ENCODE peak calls at places on chromosomes 6 and 20, in six cellular contexts. V is lung, A is right lobe of liver, K is ovary, C is left ventricle myocardium inferior, O is IMR-90. I is an unnamed sample.

GRCh38 chr20:17646209-17646717 is 35.8 kb downstream of the RRBP1 start:
- DNase-seq in C (no peak), K (peak), V (no peak), A (peak), O (no peak), I (no peak)

GRCh38 chr6:41428995-41429417 is 93.6 kb downstream of the NCR2 start:
- DNase-seq in A (no peak), C (peak), K (peak), O (peak), V (no peak), I (peak)

GRCh38 chr6:50699086-50699886 is 14.0 kb upstream of the TFAP2D start:
- DNase-seq in A (no peak), O (no peak), C (no peak), V (no peak), K (no peak), I (no peak)

GRCh38 chr20:54044156-54044555 is 26.2 kb downstream of the BCAS1 start:
- DNase-seq in V (no peak), K (no peak), C (no peak), O (peak), A (no peak), I (peak)

GRCh38 chr20:63087872-63088680 is 81.3 kb upstream of the BHLHE23 start:
- DNase-seq in C (peak), O (no peak), A (peak), V (no peak), K (no peak), I (no peak)

GRCh38 chr6:136037885-136038460 is 186.5 kb downstream of the PDE7B start:
- DNase-seq in K (peak), O (peak), C (peak), V (no peak), A (no peak), I (peak)

GRCh38 chr20:17155401-17155800 is 71.4 kb upstream of the PCSK2 start:
- DNase-seq in V (no peak), K (no peak), C (no peak), O (no peak), A (no peak), I (no peak)

GRCh38 chr6:40510442-40510841 is 76.7 kb downstream of the LRFN2 start:
- DNase-seq in V (no peak), C (no peak), A (no peak), K (no peak), O (no peak), I (no peak)

GRCh38 chr6:1686117-1687098 is 76.7 kb downstream of the FOXC1 start:
- DNase-seq in O (peak), C (peak), K (no peak), A (no peak), V (peak), I (peak)

GRCh38 chr6:149714442-149714841 is 3.5 kb downstream of the LATS1 start:
- DNase-seq in A (no peak), K (no peak), O (no peak), C (no peak), V (no peak), I (no peak)

GRCh38 chr6:149716181-149716580 is 1.7 kb downstream of the LATS1 start:
- DNase-seq in V (no peak), K (no peak), A (no peak), C (no peak), O (no peak), I (no peak)

GRCh38 chr6:149717588-149718458 is at the start of gene LATS1:
- DNase-seq in O (peak), A (peak), V (peak), C (peak), K (peak), I (no peak)

GRCh38 chr6:149717255-149717587 is 680 bp downstream of the LATS1 start:
- DNase-seq in A (no peak), K (no peak), O (no peak), V (no peak), C (no peak), I (no peak)

DNA sequence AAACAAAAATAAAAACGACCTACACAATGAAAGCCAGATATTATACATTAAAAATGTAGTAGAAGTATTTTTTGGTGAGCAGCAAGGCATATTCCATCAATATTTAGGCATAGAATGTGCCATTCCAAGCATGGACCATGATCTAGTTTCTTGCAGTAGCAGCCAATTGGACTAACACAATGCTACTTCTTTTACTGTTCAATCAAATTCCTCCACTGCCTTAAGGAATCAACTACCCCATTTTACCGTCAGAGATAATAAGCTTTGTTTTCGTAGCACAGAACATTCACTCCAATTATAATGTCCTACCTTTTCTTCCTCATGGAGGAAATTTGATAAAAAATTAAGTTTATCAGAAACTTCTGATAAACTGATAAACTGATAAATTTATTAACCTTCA is 1.3 kb downstream of the LATS1 start:
- DNase-seq in C (no peak), A (no peak), O (peak), K (no peak), V (no peak), I (no peak)
- H3K4me3 ChIP-seq in C (peak), A (peak), O (peak), K (peak), V (no peak), I (peak)

GRCh38 chr20:32893878-32894483 is 35.3 kb downstream of the EFCAB8 start:
- DNase-seq in A (no peak), V (no peak), O (peak), K (no peak), C (no peak), I (no peak)
- TF ChIP-seq CTCF in A (no peak), V (no peak), O (peak), K (no peak), C (peak), I (peak)

DNA sequence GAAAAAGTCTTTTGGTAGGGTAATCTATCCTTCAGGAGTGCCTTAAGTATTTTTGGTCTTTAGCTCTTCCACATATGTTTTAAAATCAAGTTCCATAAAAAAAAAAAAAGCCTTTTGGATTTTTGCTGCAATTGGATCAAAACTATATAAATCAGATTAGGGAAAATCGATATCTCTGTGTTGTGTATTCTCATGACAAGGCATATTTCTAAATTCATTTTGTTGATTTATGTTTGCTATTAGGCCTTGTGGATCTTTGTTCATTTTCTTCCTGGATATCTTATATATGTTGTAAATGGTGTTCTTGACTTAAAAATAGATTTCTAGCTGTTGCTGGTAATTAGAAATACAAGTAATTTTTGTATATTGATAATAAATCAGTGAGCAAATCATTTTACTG is 8.8 kb downstream of the HSF2 start:
- DNase-seq in A (no peak), O (no peak), C (no peak), K (no peak), V (no peak), I (no peak)
- H3K4me3 ChIP-seq in A (no peak), O (no peak), C (no peak), K (no peak), V (no peak), I (no peak)

GRCh38 chr20:4092136-4092479 is 76.8 kb upstream of the RNF24 start:
- DNase-seq in K (no peak), C (no peak), A (no peak), O (no peak), V (no peak), I (no peak)
- TF ChIP-seq CTCF in K (no peak), C (no peak), A (no peak), O (no peak), V (no peak), I (no peak)

GRCh38 chr6:21447987-21448386 is 145.6 kb upstream of the SOX4 start:
- DNase-seq in V (no peak), K (no peak), C (no peak), A (no peak), O (no peak), I (no peak)
- H3K4me3 ChIP-seq in V (no peak), K (no peak), C (no peak), A (no peak), O (no peak), I (no peak)

GRCh38 chr6:29976588-29977424 is 34.5 kb downstream of the HLA-A start:
- DNase-seq in V (peak), C (peak), O (peak), K (peak), A (peak), I (no peak)
- TF ChIP-seq CTCF in V (no peak), C (peak), O (peak), K (no peak), A (peak), I (peak)